ENCODE peak calls at places on chromosome 18, in seven cellular contexts. Z is foreskin fibroblast; W is SIG-M5; M is cardiac fibroblast; D is stimulated activated CD4-positive, alpha-beta T cell treated with anti-CD3 and anti-CD28 coated beads, TNF-alpha, amount 100 ng/mL, for 4 hours; I is Ammon's horn; Y is NCI-H2081. O is an unnamed sample.

GRCh38 chr18:48662021-48662661 is 123.3 kb downstream of the CTIF start:
- DNase-seq in Z (peak; percentile 54), W (peak; percentile 50), M (peak; percentile 72), D (no peak), I (no peak), Y (no peak), O (no peak)

GRCh38 chr18:37634516-37634915 is 68.9 kb upstream of the CELF4 start:
- DNase-seq in Z (no peak), W (no peak), M (no peak), D (no peak), I (peak; percentile 52), Y (no peak), O (no peak)

GRCh38 chr18:48922801-48923730 is 27.7 kb downstream of the SMAD7 start:
- DNase-seq in Z (peak; percentile 72), W (no peak), M (peak; percentile 78), D (no peak), I (peak; percentile 40), Y (no peak), O (no peak)

GRCh38 chr18:71529708-71530303 is 1014.3 kb downstream of the CBLN2 start:
- DNase-seq in Z (no peak), W (no peak), M (peak; percentile 15), D (no peak), I (peak; percentile 8), Y (peak; percentile 26), O (no peak)

GRCh38 chr18:48996901-48997463 is 46.2 kb upstream of the SMAD7 start:
- DNase-seq in Z (peak; percentile 80), W (no peak), M (peak; percentile 54), D (no peak), I (no peak), Y (no peak), O (no peak)

GRCh38 chr18:10938241-10938640 is 211.1 kb downstream of the PIEZO2 start:
- DNase-seq in Z (no peak), W (no peak), M (no peak), D (no peak), I (no peak), Y (no peak), O (no peak)

GRCh38 chr18:57668021-57668420 is 46.4 kb upstream of the NARS1 start:
- DNase-seq in Z (no peak), W (no peak), M (no peak), D (no peak), I (no peak), Y (no peak), O (no peak)

GRCh38 chr18:46252754-46253153 is 148.6 kb downstream of the HAUS1 start:
- DNase-seq in Z (no peak), W (no peak), M (peak; percentile 15), D (no peak), I (no peak), Y (no peak), O (no peak)

GRCh38 chr18:435940-436339 is 64.6 kb downstream of the COLEC12 start:
- DNase-seq in Z (no peak), W (no peak), M (no peak), D (no peak), I (peak; percentile 85), Y (no peak), O (no peak)

GRCh38 chr18:812673-813404 is 797 bp upstream of the YES1 start:
- DNase-seq in Z (peak; percentile 89), W (peak; percentile 23), M (peak; percentile 94), D (peak; percentile 54), I (peak; percentile 40), Y (peak; percentile 65), O (no peak)

GRCh38 chr18:44437603-44438002 is 243.1 kb upstream of the SETBP1 start:
- DNase-seq in Z (no peak), W (no peak), M (no peak), D (no peak), I (no peak), Y (no peak), O (no peak)

GRCh38 chr18:43543236-43543635 is 265.9 kb upstream of the SYT4 start:
- DNase-seq in Z (no peak), W (no peak), M (no peak), D (no peak), I (no peak), Y (no peak), O (no peak)

GRCh38 chr18:59423251-59423650 is 64.2 kb upstream of the LMAN1 start:
- DNase-seq in Z (no peak), W (no peak), M (peak; percentile 36), D (no peak), I (no peak), Y (no peak), O (no peak)

GRCh38 chr18:4106407-4107033 is 348.6 kb downstream of the DLGAP1 start:
- DNase-seq in Z (no peak), W (no peak), M (peak; percentile 75), D (peak; percentile 5), I (peak; percentile 81), Y (peak; percentile 33), O (peak; percentile 53)